ENCODE peak calls at places on chromosomes 2 and 18, in ten cellular contexts. E is adrenal gland, T is SK-N-SH, N is fibroblast of mammary gland, F is NB4, R is Peyer's patch, D is right lobe of liver, M is sigmoid colon, V is bronchial epithelial cell, G is hepatocyte. K is an unnamed sample.

GRCh38 chr2:97761192-97761591 is 47.8 kb downstream of the ZAP70 start:
- DNase-seq in E (no peak), T (no peak), N (no peak), F (no peak), R (no peak), D (no peak), M (no peak), V (no peak), G (no peak), K (no peak)

GRCh38 chr2:238945433-238946150 is 97.7 kb downstream of the TWIST2 start:
- DNase-seq in E (peak), T (no peak), N (peak), F (peak), R (peak), D (no peak), M (peak), V (peak), G (peak), K (no peak)

GRCh38 chr2:174664084-174664759 is 66.6 kb upstream of the WIPF1 start:
- DNase-seq in E (no peak), T (no peak), N (peak), F (no peak), R (no peak), D (no peak), M (peak), V (peak), G (no peak), K (no peak)

GRCh38 chr18:3397786-3398185 is 52.2 kb upstream of the TGIF1 start:
- DNase-seq in E (no peak), T (no peak), N (no peak), F (no peak), R (no peak), D (no peak), M (no peak), V (no peak), G (no peak), K (no peak)

GRCh38 chr2:151761193-151761592 is 26.9 kb upstream of the NEB start:
- DNase-seq in E (no peak), T (no peak), N (no peak), F (no peak), R (no peak), D (no peak), M (no peak), V (no peak), G (no peak), K (no peak)

GRCh38 chr2:101479328-101479727 is 4.4 kb upstream of the RFX8 start:
- DNase-seq in E (no peak), T (no peak), N (no peak), F (no peak), R (no peak), D (no peak), M (no peak), V (no peak), G (no peak), K (peak)

GRCh38 chr2:161976927-161977326 is 97.1 kb downstream of the DPP4 start:
- DNase-seq in E (no peak), T (no peak), N (no peak), F (no peak), R (no peak), D (no peak), M (no peak), V (no peak), G (no peak), K (no peak)

GRCh38 chr2:105431367-105432088 is 32.7 kb upstream of the FHL2 start:
- DNase-seq in E (peak), T (peak), N (peak), F (no peak), R (no peak), D (no peak), M (peak), V (no peak), G (no peak), K (no peak)

GRCh38 chr2:191696001-191696400 is 18.1 kb downstream of the NABP1 start:
- DNase-seq in E (peak), T (no peak), N (peak), F (no peak), R (no peak), D (peak), M (peak), V (peak), G (peak), K (peak)

GRCh38 chr2:174778479-174778962 is 14.2 kb upstream of the CHRNA1 start:
- DNase-seq in E (no peak), T (no peak), N (peak), F (peak), R (no peak), D (peak), M (no peak), V (no peak), G (peak), K (peak)

GRCh38 chr2:42367835-42368234 is 6.8 kb upstream of the COX7A2L start:
- DNase-seq in E (no peak), T (no peak), N (peak), F (no peak), R (no peak), D (no peak), M (no peak), V (peak), G (peak), K (no peak)

GRCh38 chr2:236512902-236513433 is 56.7 kb upstream of the ACKR3 start:
- DNase-seq in E (peak), T (peak), N (peak), F (peak), R (peak), D (peak), M (peak), V (peak), G (peak), K (peak)

GRCh38 chr18:28541276-28541930 is 364.5 kb upstream of the CDH2 start:
- DNase-seq in E (no peak), T (peak), N (no peak), F (no peak), R (no peak), D (no peak), M (peak), V (no peak), G (no peak), K (no peak)

GRCh38 chr2:240820607-240821428 is 799 bp upstream of the KIF1A start:
- DNase-seq in E (no peak), T (peak), N (no peak), F (no peak), R (peak), D (no peak), M (no peak), V (no peak), G (peak), K (no peak)

GRCh38 chr2:171521361-171522056 is 765 bp upstream of the CYBRD1 start:
- DNase-seq in E (no peak), T (peak), N (no peak), F (peak), R (no peak), D (no peak), M (no peak), V (no peak), G (no peak), K (no peak)

GRCh38 chr2:171522804-171523338 is 597 bp downstream of the CYBRD1 start:
- DNase-seq in E (peak), T (no peak), N (peak), F (peak), R (no peak), D (peak), M (peak), V (no peak), G (peak), K (no peak)

GRCh38 chr2:171523339-171523931 is 1.2 kb downstream of the CYBRD1 start:
- DNase-seq in E (peak), T (peak), N (peak), F (peak), R (peak), D (peak), M (peak), V (peak), G (peak), K (peak)

GRCh38 chr2:171523969-171524401 is 1.7 kb downstream of the CYBRD1 start:
- DNase-seq in E (no peak), T (no peak), N (peak), F (peak), R (no peak), D (no peak), M (no peak), V (peak), G (peak), K (peak)

DNA sequence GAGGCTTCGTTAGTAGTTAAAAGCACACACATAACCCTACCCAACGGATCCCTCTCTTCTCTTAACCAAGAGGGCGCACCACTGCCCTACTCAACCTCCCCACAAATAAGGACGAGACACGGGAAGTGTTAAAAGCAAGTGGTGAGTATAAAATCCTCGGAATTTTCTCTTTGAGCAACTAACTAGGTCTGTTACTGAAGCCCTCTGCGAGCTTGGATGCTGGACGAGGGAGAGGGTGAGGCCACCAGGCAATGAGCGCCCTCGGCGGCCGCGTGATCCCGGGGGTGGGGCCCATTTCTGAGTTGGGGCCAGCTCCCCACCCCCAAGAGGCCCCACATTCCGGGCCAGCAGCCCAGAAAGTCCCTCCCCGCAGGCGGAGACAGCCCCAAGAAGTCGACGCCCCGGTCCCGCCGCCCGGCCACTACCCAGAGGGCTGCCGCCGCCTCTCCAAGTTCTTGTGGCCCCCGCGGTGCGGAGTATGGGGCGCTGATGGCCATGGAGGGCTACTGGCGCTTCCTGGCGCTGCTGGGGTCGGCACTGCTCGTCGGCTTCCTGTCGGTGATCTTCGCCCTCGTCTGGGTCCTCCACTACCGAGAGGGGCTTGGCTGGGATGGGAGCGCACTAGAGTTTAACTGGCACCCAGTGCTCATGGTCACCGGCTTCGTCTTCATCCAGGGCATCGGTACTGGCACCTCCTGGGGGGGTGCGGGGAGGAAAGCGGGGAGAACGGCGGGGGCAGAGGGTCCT is at the start of gene CYBRD1:
- DNase-seq in E (peak), T (peak), N (peak), F (peak), R (peak), D (peak), M (peak), V (peak), G (peak), K (peak)
- TF ChIP-seq CTCF in E (no peak), T (peak), N (peak), F (no peak), R (no peak), D (no peak), M (no peak), V (no peak), G (no peak), K (peak)

GRCh38 chr2:232387451-232388171 is 9.1 kb downstream of the ALPP start:
- DNase-seq in E (no peak), T (no peak), N (no peak), F (no peak), R (no peak), D (no peak), M (no peak), V (no peak), G (no peak), K (no peak)
- H3K4me3 ChIP-seq in E (no peak), T (no peak), N (no peak), F (no peak), R (peak), D (no peak), M (no peak), V (no peak), G (no peak), K (no peak)

GRCh38 chr2:109231428-109231827 is 102.4 kb downstream of the SH3RF3 start:
- DNase-seq in E (no peak), T (no peak), N (no peak), F (no peak), R (no peak), D (no peak), M (no peak), V (no peak), G (no peak), K (no peak)

GRCh38 chr2:109236147-109236546 is 107.1 kb downstream of the SH3RF3 start:
- DNase-seq in E (peak), T (no peak), N (no peak), F (no peak), R (no peak), D (no peak), M (no peak), V (no peak), G (no peak), K (no peak)

GRCh38 chr2:109232306-109232705 is 103.3 kb downstream of the SH3RF3 start:
- DNase-seq in E (no peak), T (no peak), N (no peak), F (no peak), R (no peak), D (no peak), M (no peak), V (no peak), G (no peak), K (no peak)

GRCh38 chr2:109232909-109233308 is 103.9 kb downstream of the SH3RF3 start:
- DNase-seq in E (no peak), T (no peak), N (no peak), F (no peak), R (no peak), D (no peak), M (no peak), V (no peak), G (no peak), K (no peak)

GRCh38 chr2:109234355-109234754 is 105.3 kb downstream of the SH3RF3 start:
- DNase-seq in E (peak), T (no peak), N (no peak), F (no peak), R (no peak), D (no peak), M (no peak), V (no peak), G (no peak), K (no peak)
- TF ChIP-seq CTCF in E (no peak), T (no peak), N (no peak), F (no peak), R (no peak), D (no peak), M (no peak), V (no peak), G (no peak), K (no peak)

GRCh38 chr2:62479917-62480316 is 26.1 kb downstream of the TMEM17 start:
- DNase-seq in E (no peak), T (no peak), N (no peak), F (no peak), R (no peak), D (no peak), M (no peak), V (no peak), G (no peak), K (no peak)
- H3K4me3 ChIP-seq in E (no peak), T (no peak), N (no peak), F (no peak), R (no peak), D (no peak), M (no peak), V (no peak), G (no peak), K (no peak)

GRCh38 chr2:30026091-30027055 is 105.0 kb upstream of the ALK start:
- DNase-seq in E (peak), T (peak), N (peak), F (peak), R (no peak), D (peak), M (no peak), V (peak), G (peak), K (peak)
- TF ChIP-seq CTCF in E (peak), T (peak), N (peak), F (peak), R (no peak), D (peak), M (peak), V (peak), G (peak), K (peak)

GRCh38 chr18:77566604-77567003 is 317.0 kb downstream of the GALR1 start:
- DNase-seq in E (no peak), T (no peak), N (no peak), F (no peak), R (no peak), D (no peak), M (no peak), V (no peak), G (no peak), K (no peak)

GRCh38 chr18:77572537-77572936 is 322.9 kb downstream of the GALR1 start:
- DNase-seq in E (no peak), T (no peak), N (no peak), F (peak), R (no peak), D (no peak), M (no peak), V (no peak), G (no peak), K (no peak)

GRCh38 chr18:77567202-77567601 is 317.6 kb downstream of the GALR1 start:
- DNase-seq in E (no peak), T (no peak), N (no peak), F (no peak), R (no peak), D (no peak), M (no peak), V (no peak), G (no peak), K (no peak)

DNA sequence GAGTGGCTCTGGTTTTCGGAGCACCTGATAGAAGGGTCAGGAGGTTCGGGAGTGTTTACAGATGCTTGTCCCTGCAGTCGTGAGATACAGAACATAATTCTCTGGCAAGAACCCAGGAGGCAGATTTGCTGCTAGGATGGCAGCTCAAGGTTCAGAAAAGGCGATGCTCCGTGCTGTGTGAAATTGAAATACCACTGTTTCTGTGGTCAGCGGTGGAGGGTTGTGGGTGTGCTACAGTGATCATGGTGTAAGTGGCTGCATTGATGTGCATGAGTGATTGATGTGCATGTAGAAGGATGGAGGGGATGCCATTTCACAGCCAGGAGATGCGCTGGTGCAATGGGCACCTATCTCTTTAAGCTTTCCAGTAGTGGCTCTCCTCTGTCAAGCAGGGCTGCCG is 322.1 kb downstream of the GALR1 start:
- DNase-seq in E (no peak), T (no peak), N (no peak), F (peak), R (no peak), D (no peak), M (no peak), V (no peak), G (no peak), K (no peak)
- H3K4me3 ChIP-seq in E (no peak), T (no peak), N (no peak), F (no peak), R (no peak), D (no peak), M (no peak), V (no peak), G (no peak), K (no peak)

GRCh38 chr2:68776124-68776523 is 41.5 kb downstream of the ARHGAP25 start:
- DNase-seq in E (no peak), T (no peak), N (no peak), F (peak), R (no peak), D (no peak), M (no peak), V (no peak), G (no peak), K (no peak)
- TF ChIP-seq CTCF in E (no peak), T (no peak), N (no peak), F (peak), R (no peak), D (no peak), M (no peak), V (no peak), G (no peak), K (no peak)

GRCh38 chr2:219965287-219965870 is 337.9 kb downstream of the SLC4A3 start:
- DNase-seq in E (no peak), T (no peak), N (no peak), F (no peak), R (no peak), D (no peak), M (no peak), V (peak), G (no peak), K (no peak)

GRCh38 chr2:219973136-219973535 is 345.7 kb downstream of the SLC4A3 start:
- DNase-seq in E (no peak), T (no peak), N (no peak), F (no peak), R (no peak), D (no peak), M (no peak), V (no peak), G (no peak), K (no peak)

GRCh38 chr2:219969508-219969907 is 342.1 kb downstream of the SLC4A3 start:
- DNase-seq in E (no peak), T (no peak), N (peak), F (no peak), R (no peak), D (no peak), M (no peak), V (peak), G (no peak), K (no peak)

GRCh38 chr2:219968685-219969345 is 341.4 kb downstream of the SLC4A3 start:
- DNase-seq in E (no peak), T (no peak), N (peak), F (no peak), R (no peak), D (no peak), M (no peak), V (peak), G (no peak), K (no peak)
- H3K4me3 ChIP-seq in E (no peak), T (no peak), N (no peak), F (no peak), R (no peak), D (no peak), M (no peak), V (no peak), G (no peak), K (no peak)

K was measured in astrocyte of the cerebellum.